ENCODE peak calls at places on chromosomes 7 and 10, in five cellular contexts. V is heart right ventricle; Y is psoas muscle; Q is H9; D is CD8-positive, alpha-beta T cell. U is an unnamed sample.

GRCh38 chr10:123147635-123148413 is at the start of gene HMX2:
- DNase-seq in Y (no peak), D (no peak), V (no peak), Q (peak), U (no peak)

GRCh38 chr10:12416396-12417090 is 67.2 kb downstream of the CAMK1D start:
- DNase-seq in Q (no peak), Y (no peak), D (no peak), V (no peak), U (no peak)

GRCh38 chr7:40694041-40694809 is 559.4 kb downstream of the SUGCT start:
- DNase-seq in D (no peak), Q (no peak), Y (no peak), V (no peak), U (no peak)

GRCh38 chr7:55526770-55527169 is 45.5 kb downstream of the VOPP1 start:
- DNase-seq in D (no peak), Q (peak), Y (no peak), V (no peak), U (no peak)

GRCh38 chr10:106565546-106565945 is 599.0 kb downstream of the SORCS1 start:
- DNase-seq in D (no peak), V (no peak), Q (no peak), Y (no peak), U (no peak)

GRCh38 chr7:42189535-42189934 is 47.5 kb downstream of the GLI3 start:
- DNase-seq in D (no peak), V (no peak), Q (no peak), Y (no peak), U (no peak)

GRCh38 chr10:91198781-91199180 is 21.7 kb upstream of the PCGF5 start:
- DNase-seq in V (no peak), D (no peak), Y (no peak), Q (no peak), U (no peak)

GRCh38 chr10:132002004-132002403 is 20.3 kb upstream of the BNIP3 start:
- DNase-seq in D (no peak), V (no peak), Q (no peak), Y (no peak), U (no peak)

GRCh38 chr10:129101232-129101980 is 365.6 kb upstream of the MGMT start:
- DNase-seq in D (peak), Q (no peak), V (no peak), Y (no peak), U (no peak)

GRCh38 chr10:42960491-42961155 is 116.2 kb upstream of the RET start:
- DNase-seq in V (no peak), Y (peak), Q (peak), D (no peak), U (no peak)

GRCh38 chr10:124598773-124599587 is 137.4 kb downstream of the LHPP start:
- DNase-seq in Y (peak), V (no peak), D (no peak), Q (no peak), U (no peak)

GRCh38 chr7:38367301-38367700 is 93.9 kb upstream of the TARP start:
- DNase-seq in Y (no peak), D (no peak), Q (no peak), V (no peak), U (no peak)

GRCh38 chr7:105198223-105198622 is 184.2 kb downstream of the KMT2E start:
- DNase-seq in Y (no peak), D (no peak), Q (no peak), V (no peak), U (no peak)

GRCh38 chr7:100407285-100408180 is 21.0 kb downstream of the ZCWPW1 start:
- DNase-seq in Y (no peak), V (no peak), D (peak), Q (peak), U (peak)

GRCh38 chr10:132446661-132447445 is 49.9 kb downstream of the PWWP2B start:
- DNase-seq in Y (no peak), D (peak), V (no peak), Q (no peak), U (no peak)

GRCh38 chr10:103232772-103233488 is 12.8 kb upstream of the RPEL1 start:
- DNase-seq in D (no peak), Y (no peak), V (no peak), Q (no peak), U (no peak)

GRCh38 chr10:17444062-17444714 is 10.2 kb downstream of the ST8SIA6 start:
- DNase-seq in D (no peak), V (no peak), Q (no peak), Y (no peak), U (no peak)

GRCh38 chr10:34985823-34986222 is 104.3 kb downstream of the CUL2 start:
- DNase-seq in Y (no peak), D (no peak), V (no peak), Q (peak), U (no peak)

GRCh38 chr10:88537337-88537736 is 45.8 kb downstream of the RNLS start:
- DNase-seq in D (no peak), Y (no peak), Q (no peak), V (no peak), U (no peak)

GRCh38 chr10:17062009-17062408 is 67.6 kb downstream of the CUBN start:
- DNase-seq in V (no peak), Q (no peak), Y (no peak), D (no peak), U (no peak)

GRCh38 chr7:151148319-151149259 is 18.9 kb downstream of the GBX1 start:
- DNase-seq in Y (peak), D (peak), V (no peak), Q (no peak), U (no peak)

GRCh38 chr10:5165738-5166137 is 19.2 kb downstream of the AKR1C8 start:
- DNase-seq in Y (no peak), Q (no peak), V (no peak), D (no peak), U (no peak)

GRCh38 chr10:119358140-119358512 is 150.8 kb downstream of the GRK5 start:
- DNase-seq in V (no peak), D (no peak), Q (no peak), Y (no peak), U (no peak)

GRCh38 chr10:124688889-124689670 is 55.1 kb downstream of the FAM53B start:
- DNase-seq in Y (peak), V (no peak), Q (no peak), D (peak), U (no peak)

GRCh38 chr10:124511205-124512039 is 49.8 kb downstream of the LHPP start:
- DNase-seq in Y (peak), D (no peak), Q (no peak), V (no peak), U (no peak)

GRCh38 chr10:76202777-76203176 is 771.4 kb downstream of the LRMDA start:
- DNase-seq in V (no peak), D (no peak), Y (no peak), Q (no peak), U (no peak)

GRCh38 chr10:124534231-124534798 is 72.7 kb downstream of the LHPP start:
- DNase-seq in V (no peak), D (no peak), Q (peak), Y (peak), U (no peak)

GRCh38 chr10:34759161-34759836 is 55.8 kb downstream of the PARD3 start:
- DNase-seq in Q (no peak), D (no peak), Y (no peak), V (no peak), U (no peak)

GRCh38 chr10:71780161-71780560 is 6.8 kb upstream of the VSIR start:
- DNase-seq in D (no peak), Q (no peak), Y (no peak), V (no peak), U (no peak)

GRCh38 chr7:138835087-138835486 is 37.1 kb upstream of the ATP6V0A4 start:
- DNase-seq in V (no peak), Y (no peak), Q (no peak), D (no peak), U (no peak)

GRCh38 chr7:30252885-30253795 is 31.3 kb upstream of the ZNRF2 start:
- DNase-seq in Q (no peak), V (peak), D (no peak), Y (peak), U (no peak)

GRCh38 chr7:123425246-123425645 is 109.1 kb downstream of the IQUB start:
- DNase-seq in D (no peak), Y (no peak), V (no peak), Q (no peak), U (no peak)

GRCh38 chr7:103065666-103066065 is 8.9 kb downstream of the FBXL13 start:
- DNase-seq in D (peak), Y (no peak), V (peak), Q (peak), U (peak)

GRCh38 chr10:34010891-34011290 is 676.4 kb upstream of the NRP1 start:
- DNase-seq in D (no peak), Q (no peak), V (no peak), Y (no peak), U (no peak)

DNA sequence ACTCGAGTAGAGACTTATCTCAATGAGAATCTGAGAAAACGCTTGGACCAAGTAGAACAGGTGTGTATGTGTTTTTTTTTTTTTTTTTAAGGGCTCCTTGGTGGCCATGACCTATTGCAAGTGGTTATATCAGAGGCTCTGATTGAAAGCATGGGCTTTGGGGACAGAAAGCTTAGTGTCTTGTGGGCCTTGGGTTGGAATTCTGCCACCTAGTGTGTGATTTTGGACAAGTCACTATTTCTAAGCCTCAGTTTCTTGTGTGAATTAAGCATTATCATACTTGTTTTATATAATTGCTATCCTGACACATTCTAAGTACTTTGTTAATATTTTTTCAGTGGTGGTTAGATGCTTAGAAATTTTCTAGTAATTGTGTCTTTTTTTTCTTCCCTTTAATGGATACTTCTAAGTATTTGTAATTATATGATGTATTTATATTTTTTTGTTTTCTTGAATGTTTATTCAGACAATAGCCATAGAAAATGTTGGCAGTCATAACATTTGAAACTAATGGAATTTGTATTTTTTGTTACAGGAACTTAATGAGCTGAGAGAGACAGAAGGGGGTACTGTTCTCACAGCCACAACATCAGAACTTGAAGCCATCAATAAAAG is 33.1 kb downstream of the SMC3 start:
- DNase-seq in Y (no peak), D (no peak), V (no peak), Q (peak), U (peak)
- TF ChIP-seq CTCF in Y (peak), D (peak), V (peak), Q (peak), U (peak)

DNA sequence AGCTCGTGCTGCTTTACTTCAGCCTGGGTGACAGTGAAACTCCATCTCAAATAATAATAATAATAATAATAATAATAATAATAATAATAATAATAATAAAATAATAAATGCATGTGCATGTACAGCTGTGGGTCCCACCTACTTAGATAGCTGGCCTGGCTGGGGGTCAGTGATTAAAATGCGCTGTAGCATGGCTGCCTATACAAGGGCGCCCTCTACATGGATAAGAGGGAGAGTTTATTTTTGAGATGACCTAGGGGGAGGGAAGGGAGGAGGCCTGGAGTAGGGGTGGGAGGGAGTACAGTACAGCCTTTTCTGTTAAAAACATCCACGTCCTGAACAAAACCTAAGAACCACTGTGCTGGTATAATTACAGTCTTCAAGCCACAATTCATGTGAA is 146.4 kb downstream of the TMEM178B start:
- DNase-seq in V (no peak), D (no peak), Q (no peak), Y (no peak), U (no peak)
- TF ChIP-seq CTCF in V (no peak), D (no peak), Q (peak), Y (no peak), U (peak)

GRCh38 chr7:158042156-158042880 is 545.3 kb downstream of the PTPRN2 start:
- DNase-seq in Y (no peak), Q (no peak), V (no peak), D (no peak), U (no peak)
- TF ChIP-seq CTCF in Y (no peak), Q (no peak), V (no peak), D (no peak), U (no peak)

GRCh38 chr7:98619450-98620321 is 2.6 kb downstream of the NPTX2 start:
- DNase-seq in D (no peak), Q (peak), Y (no peak), V (no peak), U (no peak)
- TF ChIP-seq CTCF in D (no peak), Q (no peak), Y (no peak), V (no peak), U (no peak)

DNA sequence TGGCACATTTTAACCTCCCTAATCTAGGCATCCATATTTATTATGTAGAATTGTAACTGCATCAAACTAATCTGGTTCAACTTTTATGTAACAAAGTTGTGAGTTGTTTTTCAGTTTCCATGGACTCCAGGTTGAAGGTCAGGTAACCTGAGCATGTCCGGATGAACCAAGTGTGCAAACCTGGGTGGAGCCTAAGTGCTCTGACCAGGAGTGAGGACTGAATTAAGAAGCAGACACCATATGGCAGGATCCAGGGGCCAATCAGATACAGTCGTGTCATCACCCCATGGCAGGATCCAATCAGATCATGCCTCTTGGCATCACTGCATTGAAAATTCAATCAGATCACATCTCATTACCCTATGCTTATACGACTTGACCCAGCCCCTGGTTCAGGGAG is 41.2 kb upstream of the PHYHIPL start:
- DNase-seq in Y (no peak), D (no peak), V (no peak), Q (no peak), U (no peak)
- TF ChIP-seq CTCF in Y (no peak), D (no peak), V (no peak), Q (no peak), U (no peak)

GRCh38 chr7:25839084-25839769 is 312.8 kb upstream of the NFE2L3 start:
- DNase-seq in Y (no peak), Q (no peak), D (no peak), V (no peak), U (no peak)
- TF ChIP-seq CTCF in Y (peak), Q (peak), D (no peak), V (no peak), U (peak)

GRCh38 chr10:62396864-62397263 is 22.7 kb downstream of the ZNF365 start:
- DNase-seq in D (no peak), Q (no peak), V (no peak), Y (no peak), U (no peak)

GRCh38 chr10:62393237-62393636 is 19.1 kb downstream of the ZNF365 start:
- DNase-seq in Q (no peak), D (no peak), Y (no peak), V (no peak), U (no peak)

GRCh38 chr10:62399211-62399610 is 25.0 kb downstream of the ZNF365 start:
- DNase-seq in Q (no peak), D (no peak), V (no peak), Y (no peak), U (no peak)

GRCh38 chr10:62394556-62395018 is 20.4 kb downstream of the ZNF365 start:
- DNase-seq in Y (no peak), D (no peak), Q (no peak), V (no peak), U (no peak)

DNA sequence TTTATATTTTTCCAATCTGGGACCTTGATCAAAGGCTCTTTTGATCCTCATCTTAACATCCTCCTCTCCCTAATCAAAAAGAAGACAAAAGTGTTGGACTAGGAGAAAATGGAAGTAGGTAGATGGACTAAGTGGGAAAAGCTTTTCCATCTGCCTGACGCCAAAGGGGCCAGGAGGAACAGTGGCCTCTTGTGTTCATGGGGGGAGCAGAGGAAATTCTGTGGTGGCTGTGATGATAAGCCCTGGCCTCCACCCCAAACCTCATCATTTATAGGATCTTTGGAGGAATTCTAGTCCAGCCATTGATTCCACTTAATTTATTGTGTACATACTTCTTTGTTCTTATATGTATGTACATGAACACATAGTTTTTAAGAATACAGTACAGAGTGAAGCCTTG is 21.7 kb downstream of the ZNF365 start:
- DNase-seq in D (no peak), V (no peak), Y (no peak), Q (no peak), U (no peak)
- TF ChIP-seq CTCF in D (no peak), V (no peak), Y (no peak), Q (no peak), U (no peak)

U was measured in neural crest cell.